ENCODE peak calls at places on chromosome 2, in seven cellular contexts. H is NCI-H1930; J is H1; F is body of pancreas; D is activated CD4-positive, alpha-beta T cell treated with anti-CD3 and anti-CD28 coated beads, Interleukin-2, amount 50 U/mL, for 24 hours; A is stimulated activated CD4-positive, alpha-beta T cell treated with anti-CD3 and anti-CD28 coated beads, Interleukin-15, amount 100 ng/mL, for 24 hours; O is activated naive CD4-positive, alpha-beta T cell. N is an unnamed sample.

GRCh38 chr2:183179156-183179555 is 54.9 kb downstream of the NUP35 start:
- DNase-seq in A (no peak), F (no peak), J (no peak), O (no peak), D (no peak), H (no peak), N (no peak)

GRCh38 chr2:62471816-62472215 is 34.2 kb downstream of the TMEM17 start:
- DNase-seq in H (no peak), A (no peak), J (peak; percentile 30), D (no peak), F (no peak), O (no peak), N (no peak)

GRCh38 chr2:64259301-64259700 is 115.1 kb upstream of the PELI1 start:
- DNase-seq in H (no peak), A (no peak), O (no peak), J (no peak), F (no peak), D (no peak), N (no peak)

GRCh38 chr2:173059941-173060575 is 15.6 kb upstream of the MAP3K20 start:
- DNase-seq in A (no peak), D (no peak), F (no peak), J (no peak), H (no peak), O (no peak), N (no peak)

GRCh38 chr2:119429225-119430000 is 2.2 kb upstream of the TMEM37 start:
- DNase-seq in F (no peak), J (no peak), O (no peak), H (no peak), D (no peak), A (no peak), N (no peak)

GRCh38 chr2:134623796-134624195 is 95.0 kb downstream of the TMEM163 start:
- DNase-seq in D (no peak), H (no peak), J (no peak), F (no peak), A (peak; percentile 50), O (no peak), N (no peak)

GRCh38 chr2:207256476-207257207 is 90.9 kb upstream of the KLF7 start:
- DNase-seq in H (no peak), O (no peak), F (no peak), J (no peak), D (no peak), A (no peak), N (no peak)

GRCh38 chr2:37526323-37526722 is 145.1 kb downstream of the CDC42EP3 start:
- DNase-seq in D (no peak), O (no peak), H (no peak), F (no peak), J (no peak), A (no peak), N (no peak)

GRCh38 chr2:46200100-46200690 is 97.0 kb upstream of the EPAS1 start:
- DNase-seq in D (no peak), A (no peak), J (no peak), H (no peak), F (no peak), O (no peak), N (peak; percentile 56)

GRCh38 chr2:215886026-215886425 is 127.3 kb downstream of the MREG start:
- DNase-seq in A (no peak), F (no peak), D (no peak), J (no peak), H (no peak), O (no peak), N (no peak)

GRCh38 chr2:240752209-240752608 is 60.5 kb downstream of the AQP12A start:
- DNase-seq in H (no peak), D (no peak), F (no peak), J (no peak), O (no peak), A (no peak), N (no peak)

GRCh38 chr2:23627236-23627990 is 242.4 kb downstream of the KLHL29 start:
- DNase-seq in O (no peak), A (no peak), F (no peak), H (no peak), J (no peak), D (no peak), N (no peak)

GRCh38 chr2:216776076-216776726 is 80.9 kb upstream of the IGFBP5 start:
- DNase-seq in O (no peak), D (no peak), F (no peak), H (no peak), A (no peak), J (no peak), N (no peak)

GRCh38 chr2:220708366-220708765 is 863.7 kb downstream of the EPHA4 start:
- DNase-seq in J (no peak), D (no peak), A (no peak), F (no peak), H (no peak), O (no peak), N (no peak)

GRCh38 chr2:96547203-96547641 is 10.7 kb downstream of the ARID5A start:
- DNase-seq in H (no peak), F (no peak), O (no peak), A (no peak), J (peak; percentile 74), D (no peak), N (no peak)

GRCh38 chr2:159130302-159130701 is 156.2 kb downstream of the WDSUB1 start:
- DNase-seq in H (no peak), D (no peak), A (no peak), J (no peak), O (no peak), F (no peak), N (no peak)

GRCh38 chr2:215540646-215541045 is 104.8 kb upstream of the FN1 start:
- DNase-seq in D (no peak), H (no peak), O (no peak), A (no peak), F (no peak), J (no peak), N (no peak)

GRCh38 chr2:112153501-112153900 is 15.3 kb downstream of the FBLN7 start:
- DNase-seq in D (no peak), H (no peak), O (no peak), A (no peak), F (no peak), J (peak; percentile 27), N (no peak)

GRCh38 chr2:219277703-219278654 is 1.2 kb upstream of the DNAJB2 start:
- DNase-seq in H (peak; percentile 59), O (peak; percentile 58), J (peak; percentile 94), F (peak; percentile 82), A (peak; percentile 83), D (peak; percentile 70), N (peak; percentile 73)

GRCh38 chr2:46471705-46472104 is 7.7 kb upstream of the TMEM247 start:
- DNase-seq in O (no peak), F (no peak), A (no peak), H (no peak), J (no peak), D (no peak), N (no peak)

GRCh38 chr2:121790276-121790956 is 35.0 kb downstream of the TSN start:
- DNase-seq in J (no peak), D (no peak), O (no peak), F (no peak), A (no peak), H (no peak), N (no peak)

GRCh38 chr2:11571170-11571569 is 37.3 kb downstream of the GREB1 start:
- DNase-seq in H (no peak), F (peak; percentile 38), A (no peak), D (no peak), O (no peak), J (no peak), N (no peak)

GRCh38 chr2:112623913-112624777 is 21.6 kb upstream of the SLC20A1 start:
- DNase-seq in A (peak; percentile 85), D (no peak), O (peak; percentile 58), J (no peak), H (no peak), F (no peak), N (peak; percentile 20)

GRCh38 chr2:226953826-226954225 is 118.0 kb downstream of the RHBDD1 start:
- DNase-seq in D (no peak), H (no peak), A (no peak), O (no peak), J (no peak), F (no peak), N (no peak)

GRCh38 chr2:170554278-170554955 is 160.7 kb upstream of the SP5 start:
- DNase-seq in J (no peak), D (no peak), F (peak; percentile 35), H (no peak), O (no peak), A (no peak), N (no peak)

GRCh38 chr2:162521871-162522655 is 178.1 kb downstream of the GCA start:
- DNase-seq in O (no peak), H (no peak), J (no peak), F (no peak), D (no peak), A (no peak), N (no peak)

GRCh38 chr2:38528008-38528442 is 74.7 kb downstream of the HNRNPLL start:
- DNase-seq in F (peak; percentile 13), O (no peak), D (peak; percentile 29), A (peak; percentile 78), J (peak; percentile 79), H (no peak), N (no peak)

GRCh38 chr2:191272064-191272463 is 26.9 kb downstream of the MYO1B start:
- DNase-seq in O (no peak), D (no peak), F (no peak), H (no peak), J (no peak), A (no peak), N (no peak)

GRCh38 chr2:71604709-71605085 is 151.3 kb downstream of the DYSF start:
- DNase-seq in A (no peak), H (no peak), J (peak; percentile 41), F (no peak), O (no peak), D (no peak), N (no peak)

GRCh38 chr2:48844418-48845155 is 89.1 kb upstream of the LHCGR start:
- DNase-seq in H (no peak), O (no peak), F (no peak), D (no peak), A (no peak), J (no peak), N (no peak)

GRCh38 chr2:199070550-199070949 is 387.2 kb downstream of the SATB2 start:
- DNase-seq in H (no peak), A (no peak), O (no peak), J (no peak), F (no peak), D (no peak), N (no peak)

GRCh38 chr2:105104208-105104731 is 66.4 kb downstream of the MRPS9 start:
- DNase-seq in J (no peak), A (no peak), H (no peak), O (no peak), D (no peak), F (no peak), N (no peak)

N was measured in DND-41.